ENCODE peak calls at places on chromosomes 11 and 22, in ten cellular contexts. One of them, this sample, is unnamed. For H3K27me3, the result is how much of the 10 kb centered on the place peaks cover.

GRCh38 chr22:23781533-23781932 is 5.2 kb upstream of the SMARCB1 start:
- DNase-seq in esophagus muscularis mucosa: no peak
- DNase-seq in neuronal stem cell: no peak
- DNase-seq in transverse colon: no peak
- DNase-seq in brain microvascular endothelial cell: peak
- DNase-seq in IMR-90: peak
- DNase-seq in H1: no peak
- DNase-seq in BJ: no peak
- DNase-seq in CD8-positive, alpha-beta memory T cell: no peak
- DNase-seq in colonic mucosa: no peak
- DNase-seq in this sample: no peak

GRCh38 chr11:79062814-79063762 is 377.7 kb downstream of the TENM4 start:
- DNase-seq in esophagus muscularis mucosa: no peak
- DNase-seq in neuronal stem cell: no peak
- DNase-seq in transverse colon: no peak
- DNase-seq in brain microvascular endothelial cell: peak
- DNase-seq in IMR-90: peak
- DNase-seq in H1: peak
- DNase-seq in BJ: no peak
- DNase-seq in CD8-positive, alpha-beta memory T cell: no peak
- DNase-seq in colonic mucosa: no peak
- DNase-seq in this sample: peak

GRCh38 chr11:61922539-61922938 is 5.2 kb upstream of the RAB3IL1 start:
- DNase-seq in esophagus muscularis mucosa: peak
- DNase-seq in neuronal stem cell: no peak
- DNase-seq in transverse colon: peak
- DNase-seq in brain microvascular endothelial cell: peak
- DNase-seq in IMR-90: peak
- DNase-seq in H1: no peak
- DNase-seq in BJ: peak
- DNase-seq in CD8-positive, alpha-beta memory T cell: no peak
- DNase-seq in colonic mucosa: peak
- DNase-seq in this sample: peak

GRCh38 chr11:131624526-131624925 is 254.1 kb downstream of the NTM start:
- DNase-seq in esophagus muscularis mucosa: no peak
- DNase-seq in neuronal stem cell: no peak
- DNase-seq in transverse colon: no peak
- DNase-seq in brain microvascular endothelial cell: no peak
- DNase-seq in IMR-90: peak
- DNase-seq in H1: no peak
- DNase-seq in BJ: no peak
- DNase-seq in CD8-positive, alpha-beta memory T cell: no peak
- DNase-seq in colonic mucosa: no peak
- DNase-seq in this sample: no peak

GRCh38 chr11:61967924-61968757 is 707 bp upstream of the FTH1 start:
- DNase-seq in esophagus muscularis mucosa: no peak
- DNase-seq in neuronal stem cell: no peak
- DNase-seq in transverse colon: peak
- DNase-seq in brain microvascular endothelial cell: no peak
- DNase-seq in IMR-90: no peak
- DNase-seq in H1: no peak
- DNase-seq in BJ: no peak
- DNase-seq in CD8-positive, alpha-beta memory T cell: peak
- DNase-seq in colonic mucosa: peak
- DNase-seq in this sample: peak

GRCh38 chr22:22316589-22316988 is 72.0 kb downstream of the VPREB1 start:
- DNase-seq in esophagus muscularis mucosa: no peak
- DNase-seq in neuronal stem cell: no peak
- DNase-seq in transverse colon: no peak
- DNase-seq in brain microvascular endothelial cell: no peak
- DNase-seq in IMR-90: no peak
- DNase-seq in H1: no peak
- DNase-seq in BJ: no peak
- DNase-seq in CD8-positive, alpha-beta memory T cell: no peak
- DNase-seq in colonic mucosa: no peak
- DNase-seq in this sample: peak

GRCh38 chr22:49693848-49694247 is 133.8 kb downstream of the BRD1 start:
- DNase-seq in esophagus muscularis mucosa: no peak
- DNase-seq in neuronal stem cell: no peak
- DNase-seq in transverse colon: no peak
- DNase-seq in brain microvascular endothelial cell: no peak
- DNase-seq in IMR-90: no peak
- DNase-seq in H1: no peak
- DNase-seq in BJ: no peak
- DNase-seq in CD8-positive, alpha-beta memory T cell: no peak
- DNase-seq in colonic mucosa: no peak
- DNase-seq in this sample: no peak

GRCh38 chr11:109059402-109059801 is 362.6 kb upstream of the C11orf87 start:
- DNase-seq in esophagus muscularis mucosa: no peak
- DNase-seq in neuronal stem cell: no peak
- DNase-seq in transverse colon: no peak
- DNase-seq in brain microvascular endothelial cell: no peak
- DNase-seq in IMR-90: no peak
- DNase-seq in H1: no peak
- DNase-seq in BJ: no peak
- DNase-seq in CD8-positive, alpha-beta memory T cell: no peak
- DNase-seq in colonic mucosa: no peak
- DNase-seq in this sample: no peak

GRCh38 chr11:61975638-61976419 is 8.4 kb upstream of the FTH1 start:
- DNase-seq in esophagus muscularis mucosa: no peak
- DNase-seq in neuronal stem cell: no peak
- DNase-seq in transverse colon: no peak
- DNase-seq in brain microvascular endothelial cell: no peak
- DNase-seq in IMR-90: no peak
- DNase-seq in H1: no peak
- DNase-seq in BJ: no peak
- DNase-seq in CD8-positive, alpha-beta memory T cell: no peak
- DNase-seq in colonic mucosa: no peak
- DNase-seq in this sample: no peak

GRCh38 chr11:94602430-94603372 is 35.5 kb downstream of the PIWIL4 start:
- DNase-seq in esophagus muscularis mucosa: no peak
- DNase-seq in neuronal stem cell: peak
- DNase-seq in transverse colon: peak
- DNase-seq in brain microvascular endothelial cell: peak
- DNase-seq in IMR-90: peak
- DNase-seq in H1: no peak
- DNase-seq in BJ: no peak
- DNase-seq in CD8-positive, alpha-beta memory T cell: no peak
- DNase-seq in colonic mucosa: no peak
- DNase-seq in this sample: no peak

GRCh38 chr11:45503311-45503710 is 162.1 kb downstream of the CHST1 start:
- DNase-seq in esophagus muscularis mucosa: no peak
- DNase-seq in neuronal stem cell: no peak
- DNase-seq in transverse colon: no peak
- DNase-seq in brain microvascular endothelial cell: no peak
- DNase-seq in IMR-90: no peak
- DNase-seq in H1: no peak
- DNase-seq in BJ: no peak
- DNase-seq in CD8-positive, alpha-beta memory T cell: no peak
- DNase-seq in colonic mucosa: no peak
- DNase-seq in this sample: no peak

GRCh38 chr11:64103377-64103985 is 62.4 kb downstream of the MACROD1 start:
- DNase-seq in esophagus muscularis mucosa: no peak
- DNase-seq in neuronal stem cell: no peak
- DNase-seq in transverse colon: no peak
- DNase-seq in brain microvascular endothelial cell: no peak
- DNase-seq in IMR-90: no peak
- DNase-seq in H1: no peak
- DNase-seq in BJ: no peak
- DNase-seq in CD8-positive, alpha-beta memory T cell: no peak
- DNase-seq in colonic mucosa: no peak
- DNase-seq in this sample: no peak

GRCh38 chr11:47915407-47916137 is 64.8 kb upstream of the PTPRJ start:
- DNase-seq in esophagus muscularis mucosa: no peak
- DNase-seq in neuronal stem cell: no peak
- DNase-seq in transverse colon: peak
- DNase-seq in brain microvascular endothelial cell: no peak
- DNase-seq in IMR-90: no peak
- DNase-seq in H1: no peak
- DNase-seq in BJ: no peak
- DNase-seq in CD8-positive, alpha-beta memory T cell: no peak
- DNase-seq in colonic mucosa: peak
- DNase-seq in this sample: no peak

GRCh38 chr11:43868852-43869567 is 11.6 kb upstream of the ALKBH3 start:
- DNase-seq in esophagus muscularis mucosa: no peak
- DNase-seq in neuronal stem cell: no peak
- DNase-seq in transverse colon: no peak
- DNase-seq in brain microvascular endothelial cell: peak
- DNase-seq in IMR-90: peak
- DNase-seq in H1: no peak
- DNase-seq in BJ: no peak
- DNase-seq in CD8-positive, alpha-beta memory T cell: peak
- DNase-seq in colonic mucosa: no peak
- DNase-seq in this sample: no peak

GRCh38 chr11:92728628-92729027 is 240.8 kb upstream of the MTNR1B start:
- DNase-seq in esophagus muscularis mucosa: no peak
- DNase-seq in neuronal stem cell: no peak
- DNase-seq in transverse colon: no peak
- DNase-seq in brain microvascular endothelial cell: no peak
- DNase-seq in IMR-90: no peak
- DNase-seq in H1: no peak
- DNase-seq in BJ: no peak
- DNase-seq in CD8-positive, alpha-beta memory T cell: no peak
- DNase-seq in colonic mucosa: no peak
- DNase-seq in this sample: no peak

GRCh38 chr11:124669193-124669592 is 4.3 kb downstream of the SIAE start:
- DNase-seq in esophagus muscularis mucosa: no peak
- DNase-seq in neuronal stem cell: no peak
- DNase-seq in transverse colon: peak
- DNase-seq in brain microvascular endothelial cell: peak
- DNase-seq in IMR-90: peak
- DNase-seq in H1: no peak
- DNase-seq in BJ: no peak
- DNase-seq in CD8-positive, alpha-beta memory T cell: peak
- DNase-seq in colonic mucosa: peak
- DNase-seq in this sample: peak

GRCh38 chr11:29260939-29261705 is 755.7 kb downstream of the KCNA4 start:
- DNase-seq in esophagus muscularis mucosa: no peak
- DNase-seq in neuronal stem cell: no peak
- DNase-seq in transverse colon: no peak
- DNase-seq in brain microvascular endothelial cell: peak
- DNase-seq in IMR-90: peak
- DNase-seq in H1: no peak
- DNase-seq in BJ: no peak
- DNase-seq in CD8-positive, alpha-beta memory T cell: no peak
- DNase-seq in colonic mucosa: no peak
- DNase-seq in this sample: no peak

GRCh38 chr22:40346178-40347064 is at the start of gene ADSL:
- DNase-seq in esophagus muscularis mucosa: peak
- DNase-seq in neuronal stem cell: peak
- DNase-seq in transverse colon: peak
- DNase-seq in brain microvascular endothelial cell: peak
- DNase-seq in IMR-90: peak
- DNase-seq in H1: peak
- DNase-seq in BJ: no peak
- DNase-seq in CD8-positive, alpha-beta memory T cell: peak
- DNase-seq in colonic mucosa: peak
- DNase-seq in this sample: peak

GRCh38 chr22:29158546-29158945 is 47.1 kb upstream of the EMID1 start:
- DNase-seq in esophagus muscularis mucosa: no peak
- DNase-seq in neuronal stem cell: no peak
- DNase-seq in transverse colon: no peak
- DNase-seq in brain microvascular endothelial cell: no peak
- DNase-seq in IMR-90: no peak
- DNase-seq in H1: no peak
- DNase-seq in BJ: no peak
- DNase-seq in CD8-positive, alpha-beta memory T cell: no peak
- DNase-seq in colonic mucosa: no peak
- DNase-seq in this sample: no peak

GRCh38 chr11:21928834-21929233 is 264.1 kb upstream of the ANO5 start:
- DNase-seq in esophagus muscularis mucosa: no peak
- DNase-seq in neuronal stem cell: no peak
- DNase-seq in transverse colon: no peak
- DNase-seq in brain microvascular endothelial cell: no peak
- DNase-seq in IMR-90: no peak
- DNase-seq in H1: no peak
- DNase-seq in BJ: no peak
- DNase-seq in CD8-positive, alpha-beta memory T cell: no peak
- DNase-seq in colonic mucosa: no peak
- DNase-seq in this sample: no peak

GRCh38 chr11:20610825-20611224 is 11.4 kb downstream of the SLC6A5 start:
- DNase-seq in esophagus muscularis mucosa: no peak
- DNase-seq in neuronal stem cell: no peak
- DNase-seq in transverse colon: no peak
- DNase-seq in brain microvascular endothelial cell: no peak
- DNase-seq in IMR-90: no peak
- DNase-seq in H1: no peak
- DNase-seq in BJ: no peak
- DNase-seq in CD8-positive, alpha-beta memory T cell: no peak
- DNase-seq in colonic mucosa: no peak
- DNase-seq in this sample: no peak

GRCh38 chr11:134033696-134034491 is 35.0 kb upstream of the JAM3 start:
- DNase-seq in esophagus muscularis mucosa: peak
- DNase-seq in neuronal stem cell: peak
- DNase-seq in transverse colon: peak
- DNase-seq in brain microvascular endothelial cell: peak
- DNase-seq in IMR-90: peak
- DNase-seq in H1: peak
- DNase-seq in BJ: peak
- DNase-seq in CD8-positive, alpha-beta memory T cell: peak
- DNase-seq in colonic mucosa: peak
- DNase-seq in this sample: peak
- H3K4me3 ChIP-seq in esophagus muscularis mucosa: peak
- H3K4me3 ChIP-seq in neuronal stem cell: no peak
- H3K4me3 ChIP-seq in transverse colon: no peak
- H3K4me3 ChIP-seq in brain microvascular endothelial cell: no peak
- H3K4me3 ChIP-seq in IMR-90: no peak
- H3K4me3 ChIP-seq in H1: no peak
- H3K4me3 ChIP-seq in BJ: peak
- H3K4me3 ChIP-seq in CD8-positive, alpha-beta memory T cell: peak
- H3K4me3 ChIP-seq in colonic mucosa: peak
- H3K4me3 ChIP-seq in this sample: peak

GRCh38 chr22:20018001-20018400 is 1.4 kb upstream of the ARVCF start:
- DNase-seq in esophagus muscularis mucosa: no peak
- DNase-seq in neuronal stem cell: no peak
- DNase-seq in transverse colon: no peak
- DNase-seq in brain microvascular endothelial cell: no peak
- DNase-seq in IMR-90: no peak
- DNase-seq in H1: no peak
- DNase-seq in BJ: no peak
- DNase-seq in CD8-positive, alpha-beta memory T cell: no peak
- DNase-seq in colonic mucosa: no peak
- DNase-seq in this sample: no peak
- H3K27me3 ChIP-seq in esophagus muscularis mucosa: under half
- H3K27me3 ChIP-seq in neuronal stem cell: under half
- H3K27me3 ChIP-seq in transverse colon: under half
- H3K27me3 ChIP-seq in brain microvascular endothelial cell: under half
- H3K27me3 ChIP-seq in IMR-90: under half
- H3K27me3 ChIP-seq in H1: under half
- H3K27me3 ChIP-seq in BJ: under half
- H3K27me3 ChIP-seq in CD8-positive, alpha-beta memory T cell: under half
- H3K27me3 ChIP-seq in colonic mucosa: under half
- H3K27me3 ChIP-seq in this sample: under half

GRCh38 chr22:44180706-44181032 is at the start of gene PARVG:
- DNase-seq in esophagus muscularis mucosa: no peak
- DNase-seq in neuronal stem cell: no peak
- DNase-seq in transverse colon: peak
- DNase-seq in brain microvascular endothelial cell: no peak
- DNase-seq in IMR-90: no peak
- DNase-seq in H1: no peak
- DNase-seq in BJ: no peak
- DNase-seq in CD8-positive, alpha-beta memory T cell: peak
- DNase-seq in colonic mucosa: no peak
- DNase-seq in this sample: peak
- H3K4me3 ChIP-seq in esophagus muscularis mucosa: peak
- H3K4me3 ChIP-seq in neuronal stem cell: no peak
- H3K4me3 ChIP-seq in transverse colon: no peak
- H3K4me3 ChIP-seq in brain microvascular endothelial cell: no peak
- H3K4me3 ChIP-seq in IMR-90: no peak
- H3K4me3 ChIP-seq in H1: no peak
- H3K4me3 ChIP-seq in BJ: no peak
- H3K4me3 ChIP-seq in CD8-positive, alpha-beta memory T cell: peak
- H3K4me3 ChIP-seq in colonic mucosa: peak
- H3K4me3 ChIP-seq in this sample: no peak

GRCh38 chr11:85431319-85431718 is 195.8 kb downstream of the DLG2 start:
- DNase-seq in esophagus muscularis mucosa: no peak
- DNase-seq in neuronal stem cell: no peak
- DNase-seq in transverse colon: no peak
- DNase-seq in brain microvascular endothelial cell: no peak
- DNase-seq in IMR-90: no peak
- DNase-seq in H1: no peak
- DNase-seq in BJ: no peak
- DNase-seq in CD8-positive, alpha-beta memory T cell: no peak
- DNase-seq in colonic mucosa: no peak
- DNase-seq in this sample: no peak
- H3K27me3 ChIP-seq in esophagus muscularis mucosa: under half
- H3K27me3 ChIP-seq in neuronal stem cell: under half
- H3K27me3 ChIP-seq in transverse colon: under half
- H3K27me3 ChIP-seq in brain microvascular endothelial cell: under half
- H3K27me3 ChIP-seq in IMR-90: under half
- H3K27me3 ChIP-seq in H1: under half
- H3K27me3 ChIP-seq in BJ: under half
- H3K27me3 ChIP-seq in CD8-positive, alpha-beta memory T cell: under half
- H3K27me3 ChIP-seq in colonic mucosa: under half
- H3K27me3 ChIP-seq in this sample: under half

This sample was measured in H7.